ENCODE peak calls at places on chromosomes 11 and 22, in four cellular contexts. Y is ELR, F is HFFc6, H is GM12865. C is an unnamed sample.

GRCh38 chr11:18772211-18772610 is 19.4 kb downstream of the PTPN5 start:
- DNase-seq in Y (no peak), F (peak; percentile 21), H (no peak), C (no peak)

GRCh38 chr11:47207459-47207858 is 7.3 kb upstream of the DDB2 start:
- DNase-seq in F (no peak), Y (no peak), H (no peak), C (no peak)

GRCh38 chr11:112525270-112525669 is 264.6 kb upstream of the PLET1 start:
- DNase-seq in H (no peak), Y (peak; percentile 34), F (peak; percentile 40), C (peak; percentile 23)

GRCh38 chr11:113446112-113446511 is 29.1 kb downstream of the DRD2 start:
- DNase-seq in F (no peak), H (peak; percentile 66), Y (peak; percentile 41), C (peak; percentile 25)

GRCh38 chr11:64000026-64000739 is 13.9 kb downstream of the OTUB1 start:
- DNase-seq in F (peak; percentile 22), H (peak; percentile 80), Y (peak; percentile 73), C (peak; percentile 90)

GRCh38 chr22:36201630-36202312 is at the start of gene APOL4:
- DNase-seq in F (no peak), Y (no peak), H (no peak), C (peak; percentile 39)

GRCh38 chr22:27507066-27507715 is 294.4 kb downstream of the MN1 start:
- DNase-seq in F (no peak), Y (no peak), H (no peak), C (peak; percentile 53)

GRCh38 chr11:118051611-118052461 is 25.0 kb upstream of the TMPRSS4 start:
- DNase-seq in H (peak; percentile 74), F (no peak), Y (no peak), C (no peak)

GRCh38 chr11:106398396-106399074 is 321.1 kb downstream of the AASDHPPT start:
- DNase-seq in H (no peak), F (peak; percentile 37), Y (peak; percentile 61), C (peak; percentile 60)

GRCh38 chr11:125939081-125939521 is 6.7 kb upstream of the VSIG10L2 start:
- DNase-seq in Y (no peak), H (no peak), F (no peak), C (peak; percentile 23)

GRCh38 chr22:30861131-30861530 is 107.4 kb downstream of the MORC2 start:
- DNase-seq in F (no peak), H (no peak), Y (no peak), C (no peak)

GRCh38 chr11:111951565-111951964 is 14.4 kb downstream of the DIXDC1 start:
- DNase-seq in Y (no peak), F (no peak), H (no peak), C (no peak)

GRCh38 chr11:60934790-60935605 is 10.7 kb downstream of the TMEM132A start:
- DNase-seq in F (no peak), H (no peak), Y (no peak), C (no peak)

GRCh38 chr11:19844806-19845205 is 132.2 kb downstream of the NAV2 start:
- DNase-seq in Y (peak; percentile 16), F (no peak), H (no peak), C (no peak)

GRCh38 chr11:103959279-103959930 is 77.0 kb upstream of the DDI1 start:
- DNase-seq in Y (peak; percentile 73), H (peak; percentile 79), F (peak; percentile 38), C (peak; percentile 65)

GRCh38 chr11:14232652-14233051 is 126.3 kb downstream of the RRAS2 start:
- DNase-seq in H (no peak), F (no peak), Y (no peak), C (no peak)

GRCh38 chr22:11042116-11042515 is 4485.9 kb upstream of the OR11H1 start:
- DNase-seq in Y (no peak), H (no peak), F (no peak), C (no peak)

GRCh38 chr11:15059132-15059531 is 14.3 kb upstream of the CALCB start:
- DNase-seq in H (no peak), Y (no peak), F (no peak), C (no peak)

GRCh38 chr11:71998649-71999310 is at the start of gene IL18BP:
- DNase-seq in Y (no peak), H (peak; percentile 85), F (no peak), C (no peak)

GRCh38 chr11:1148752-1149180 is 9.0 kb upstream of the MUC5AC start:
- DNase-seq in Y (no peak), F (no peak), H (no peak), C (no peak)

GRCh38 chr22:44860311-44860710 is 107.9 kb downstream of the ARHGAP8 start:
- DNase-seq in H (no peak), Y (no peak), F (no peak), C (no peak)

GRCh38 chr11:96008161-96008560 is 84.3 kb upstream of the MTMR2 start:
- DNase-seq in H (no peak), Y (peak; percentile 54), F (no peak), C (no peak)

GRCh38 chr11:66892926-66893325 is 36.1 kb downstream of the LRFN4 start:
- DNase-seq in F (no peak), H (no peak), Y (peak; percentile 29), C (no peak)

GRCh38 chr11:74696932-74697687 is 34.1 kb downstream of the CHRDL2 start:
- DNase-seq in F (peak; percentile 47), Y (peak; percentile 58), H (peak; percentile 51), C (peak; percentile 88)

GRCh38 chr22:45064313-45065268 is 54.8 kb upstream of the PHF21B start:
- DNase-seq in H (peak; percentile 46), Y (peak; percentile 83), F (peak; percentile 55), C (peak; percentile 88)

GRCh38 chr22:27108425-27109114 is 451.2 kb downstream of the MIAT start:
- DNase-seq in F (no peak), Y (no peak), H (no peak), C (peak; percentile 82)

GRCh38 chr11:65366340-65366773 is 11.8 kb downstream of the TIGD3 start:
- DNase-seq in Y (peak; percentile 90), H (peak; percentile 77), F (peak; percentile 82), C (peak; percentile 82)

GRCh38 chr11:117563556-117563955 is 233.5 kb downstream of the DSCAML1 start:
- DNase-seq in H (no peak), Y (no peak), F (no peak), C (no peak)

GRCh38 chr11:120632579-120632978 is 121.0 kb downstream of the GRIK4 start:
- DNase-seq in F (no peak), H (peak; percentile 53), Y (peak; percentile 38), C (no peak)

GRCh38 chr11:91970604-91971003 is 254.0 kb upstream of the FAT3 start:
- DNase-seq in Y (no peak), F (no peak), H (no peak), C (no peak)

GRCh38 chr11:73072935-73073481 is 69.1 kb downstream of the FCHSD2 start:
- DNase-seq in Y (peak; percentile 3), F (peak; percentile 1), H (peak; percentile 77), C (peak; percentile 18)

GRCh38 chr11:57426754-57427691 is at the start of gene SLC43A3:
- DNase-seq in F (peak; percentile 75), Y (peak; percentile 80), H (peak; percentile 89), C (peak; percentile 94)

GRCh38 chr22:46813816-46814597 is 51.6 kb downstream of the TBC1D22A start:
- DNase-seq in Y (peak; percentile 44), H (no peak), F (peak; percentile 42), C (peak; percentile 86)